ENCODE peak calls at places on chromosomes 16 and 17, in five cellular contexts. K, L, B, A and O are unnamed samples.

GRCh38 chr16:78973041-78973440 is 627.5 kb downstream of the MAF start:
- DNase-seq in K (no peak), L (no peak), B (no peak), A (no peak), O (no peak)

GRCh38 chr17:18356624-18357023 is 6.7 kb downstream of the SHMT1 start:
- DNase-seq in K (peak; percentile 25), L (peak; percentile 9), B (peak; percentile 84), A (no peak), O (no peak)

GRCh38 chr17:80755650-80756405 is 211.2 kb downstream of the RPTOR start:
- DNase-seq in K (no peak), L (no peak), B (no peak), A (no peak), O (no peak)

GRCh38 chr16:85379041-85380001 is 233.8 kb upstream of the GSE1 start:
- DNase-seq in K (no peak), L (no peak), B (no peak), A (no peak), O (no peak)

GRCh38 chr17:71213936-71214335 is 906.9 kb upstream of the SOX9 start:
- DNase-seq in K (no peak), L (no peak), B (no peak), A (no peak), O (no peak)

GRCh38 chr16:19375561-19376158 is 42.0 kb upstream of the TMC5 start:
- DNase-seq in K (peak; percentile 40), L (peak; percentile 54), B (peak; percentile 38), A (peak; percentile 22), O (peak; percentile 50)

GRCh38 chr17:78368854-78369495 is 9.1 kb upstream of the SOCS3 start:
- DNase-seq in K (no peak), L (no peak), B (no peak), A (no peak), O (no peak)

GRCh38 chr17:81549031-81549557 is 3.1 kb downstream of the FAAP100 start:
- DNase-seq in K (no peak), L (no peak), B (no peak), A (no peak), O (no peak)

GRCh38 chr17:45784583-45785372 is 658 bp downstream of the CRHR1 start:
- DNase-seq in K (no peak), L (peak; percentile 57), B (no peak), A (peak; percentile 45), O (peak; percentile 24)

GRCh38 chr16:8924214-8924613 is 39.5 kb downstream of the USP7 start:
- DNase-seq in K (peak; percentile 76), L (peak; percentile 87), B (no peak), A (no peak), O (peak; percentile 14)

GRCh38 chr16:12262454-12263180 is 286.1 kb downstream of the SNX29 start:
- DNase-seq in K (peak; percentile 61), L (peak; percentile 65), B (peak; percentile 19), A (no peak), O (peak; percentile 62)